ENCODE peak calls at places on chromosome 17, in nine cellular contexts. T is psoas muscle, M is T-helper 2 cell, E is NCI-H524, X is fibroblast of the aortic adventitia, W is GM12865, A is anterior cingulate cortex, R is iris pigment epithelial cell, Z is tibial nerve. P is an unnamed sample.

GRCh38 chr17:31571124-31571892 is 179.8 kb downstream of the RAB11FIP4 start:
- DNase-seq in T (peak), M (no peak), E (no peak), X (peak), W (no peak), A (no peak), R (peak), Z (peak), P (no peak)

GRCh38 chr17:74125160-74125559 is 78.3 kb upstream of the RPL38 start:
- DNase-seq in T (no peak), M (no peak), E (no peak), X (no peak), W (no peak), A (no peak), R (no peak), Z (no peak), P (no peak)

GRCh38 chr17:6178959-6179358 is 108.8 kb downstream of the WSCD1 start:
- DNase-seq in T (no peak), M (no peak), E (no peak), X (no peak), W (no peak), A (no peak), R (no peak), Z (no peak), P (no peak)

GRCh38 chr17:9342225-9342624 is 233.4 kb downstream of the STX8 start:
- DNase-seq in T (no peak), M (no peak), E (no peak), X (no peak), W (no peak), A (no peak), R (no peak), Z (no peak), P (no peak)

GRCh38 chr17:69802045-69802740 is 272.8 kb upstream of the KCNJ16 start:
- DNase-seq in T (no peak), M (no peak), E (no peak), X (no peak), W (no peak), A (no peak), R (no peak), Z (no peak), P (no peak)

GRCh38 chr17:492015-492399 is 139.4 kb upstream of the RPH3AL start:
- DNase-seq in T (no peak), M (no peak), E (no peak), X (no peak), W (no peak), A (no peak), R (no peak), Z (no peak), P (no peak)

GRCh38 chr17:43132117-43132516 is 7.0 kb upstream of the BRCA1 start:
- DNase-seq in T (no peak), M (no peak), E (no peak), X (no peak), W (no peak), A (no peak), R (no peak), Z (no peak), P (no peak)

GRCh38 chr17:28937044-28937729 is 14.1 kb downstream of the PHF12 start:
- DNase-seq in T (no peak), M (no peak), E (no peak), X (peak), W (no peak), A (no peak), R (peak), Z (no peak), P (no peak)

GRCh38 chr17:7552621-7553051 is 3.8 kb downstream of the TNFSF12 start:
- DNase-seq in T (no peak), M (no peak), E (no peak), X (no peak), W (peak), A (no peak), R (no peak), Z (no peak), P (no peak)

GRCh38 chr17:15264542-15264941 is 584 bp downstream of the PMP22 start:
- DNase-seq in T (peak), M (no peak), E (no peak), X (no peak), W (no peak), A (no peak), R (no peak), Z (no peak), P (no peak)

GRCh38 chr17:34443832-34444469 is 80.9 kb upstream of the CCL1 start:
- DNase-seq in T (no peak), M (no peak), E (peak), X (no peak), W (peak), A (no peak), R (no peak), Z (no peak), P (no peak)

GRCh38 chr17:33201255-33201654 is 91.8 kb downstream of the ASIC2 start:
- DNase-seq in T (no peak), M (no peak), E (no peak), X (no peak), W (peak), A (no peak), R (no peak), Z (no peak), P (no peak)

GRCh38 chr17:79294459-79295071 is 219.9 kb downstream of the ENGASE start:
- DNase-seq in T (peak), M (no peak), E (no peak), X (peak), W (peak), A (no peak), R (peak), Z (no peak), P (peak)

GRCh38 chr17:45307290-45308015 is 9.4 kb downstream of the MAP3K14 start:
- DNase-seq in T (no peak), M (no peak), E (no peak), X (peak), W (peak), A (no peak), R (peak), Z (no peak), P (peak)

GRCh38 chr17:68431661-68432071 is 25.6 kb downstream of the WIPI1 start:
- DNase-seq in T (no peak), M (no peak), E (peak), X (no peak), W (peak), A (no peak), R (peak), Z (no peak), P (peak)

GRCh38 chr17:62899349-62899748 is 66.7 kb upstream of the TANC2 start:
- DNase-seq in T (no peak), M (no peak), E (peak), X (no peak), W (no peak), A (no peak), R (no peak), Z (no peak), P (no peak)

GRCh38 chr17:39251997-39252396 is 26.3 kb upstream of the STAC2 start:
- DNase-seq in T (no peak), M (no peak), E (no peak), X (no peak), W (no peak), A (no peak), R (no peak), Z (no peak), P (no peak)

GRCh38 chr17:72489273-72489641 is 368.4 kb downstream of the SOX9 start:
- DNase-seq in T (no peak), M (no peak), E (no peak), X (no peak), W (no peak), A (no peak), R (no peak), Z (no peak), P (no peak)